ENCODE peak calls at places on chromosomes 4 and X, in five cellular contexts. One of them, this sample, is unnamed.

GRCh38 chrX:9048801-9049200 is 14.9 kb upstream of the FAM9B start:
- DNase-seq in IMR-90: no peak
- DNase-seq in K562: no peak
- DNase-seq in A549: no peak
- DNase-seq in SK-N-SH: no peak
- DNase-seq in this sample: no peak

GRCh38 chrX:50813843-50814661 is at the start of gene SHROOM4:
- DNase-seq in IMR-90: peak; percentile 58
- DNase-seq in K562: no peak
- DNase-seq in SK-N-SH: peak; percentile 30
- DNase-seq in A549: no peak
- DNase-seq in this sample: peak; percentile 50

GRCh38 chrX:68684919-68685304 is 37.4 kb downstream of the STARD8 start:
- DNase-seq in A549: no peak
- DNase-seq in K562: no peak
- DNase-seq in IMR-90: no peak
- DNase-seq in SK-N-SH: no peak
- DNase-seq in this sample: no peak

GRCh38 chr4:121554377-121554776 is 142.4 kb downstream of the ANXA5 start:
- DNase-seq in A549: no peak
- DNase-seq in K562: no peak
- DNase-seq in IMR-90: no peak
- DNase-seq in SK-N-SH: no peak
- DNase-seq in this sample: no peak

GRCh38 chr4:134072137-134072536 is 129.5 kb downstream of the PABPC4L start:
- DNase-seq in K562: no peak
- DNase-seq in IMR-90: no peak
- DNase-seq in A549: no peak
- DNase-seq in SK-N-SH: no peak
- DNase-seq in this sample: no peak

GRCh38 chr4:119865389-119865788 is 201.3 kb downstream of the MAD2L1 start:
- DNase-seq in SK-N-SH: no peak
- DNase-seq in A549: no peak
- DNase-seq in IMR-90: no peak
- DNase-seq in K562: no peak
- DNase-seq in this sample: no peak

GRCh38 chrX:133608406-133608805 is 193.1 kb upstream of the GPC4 start:
- DNase-seq in A549: no peak
- DNase-seq in IMR-90: peak; percentile 2
- DNase-seq in SK-N-SH: no peak
- DNase-seq in K562: no peak
- DNase-seq in this sample: no peak

GRCh38 chr4:86891785-86892638 is at the start of gene C4orf36:
- DNase-seq in K562: peak; percentile 46
- DNase-seq in A549: peak; percentile 76
- DNase-seq in SK-N-SH: peak; percentile 87
- DNase-seq in IMR-90: peak; percentile 18
- DNase-seq in this sample: peak; percentile 47

GRCh38 chr4:169397762-169398161 is 127.0 kb upstream of the SH3RF1 start:
- DNase-seq in SK-N-SH: no peak
- DNase-seq in IMR-90: peak; percentile 74
- DNase-seq in A549: no peak
- DNase-seq in K562: no peak
- DNase-seq in this sample: no peak

GRCh38 chr4:107183155-107183774 is 147.2 kb upstream of the DKK2 start:
- DNase-seq in A549: peak; percentile 52
- DNase-seq in K562: peak; percentile 46
- DNase-seq in SK-N-SH: peak; percentile 44
- DNase-seq in IMR-90: peak; percentile 58
- DNase-seq in this sample: no peak

GRCh38 chr4:52824603-52825310 is 37.4 kb upstream of the RASL11B start:
- DNase-seq in K562: no peak
- DNase-seq in A549: no peak
- DNase-seq in SK-N-SH: peak; percentile 50
- DNase-seq in IMR-90: peak; percentile 85
- DNase-seq in this sample: no peak

GRCh38 chr4:10655968-10656367 is 28.6 kb downstream of the CLNK start:
- DNase-seq in K562: no peak
- DNase-seq in IMR-90: peak; percentile 88
- DNase-seq in SK-N-SH: no peak
- DNase-seq in A549: no peak
- DNase-seq in this sample: no peak

GRCh38 chr4:2245787-2246275 is 3.9 kb upstream of the HAUS3 start:
- DNase-seq in SK-N-SH: no peak
- DNase-seq in A549: no peak
- DNase-seq in IMR-90: no peak
- DNase-seq in K562: no peak
- DNase-seq in this sample: no peak

GRCh38 chrX:41737065-41737464 is 13.1 kb downstream of the GPR82 start:
- DNase-seq in IMR-90: no peak
- DNase-seq in A549: no peak
- DNase-seq in SK-N-SH: no peak
- DNase-seq in K562: peak; percentile 6
- DNase-seq in this sample: no peak

GRCh38 chr4:123896446-123897071 is 500.0 kb downstream of the SPRY1 start:
- DNase-seq in IMR-90: no peak
- DNase-seq in SK-N-SH: no peak
- DNase-seq in A549: no peak
- DNase-seq in K562: no peak
- DNase-seq in this sample: no peak

GRCh38 chr4:151804821-151805220 is 44.0 kb upstream of the GATB start:
- DNase-seq in SK-N-SH: no peak
- DNase-seq in K562: no peak
- DNase-seq in IMR-90: peak; percentile 21
- DNase-seq in A549: no peak
- DNase-seq in this sample: no peak

GRCh38 chr4:53800741-53801140 is 209.5 kb upstream of the LNX1 start:
- DNase-seq in IMR-90: no peak
- DNase-seq in A549: no peak
- DNase-seq in SK-N-SH: no peak
- DNase-seq in K562: no peak
- DNase-seq in this sample: no peak

GRCh38 chr4:43251760-43252317 is 359.3 kb downstream of the GRXCR1 start:
- DNase-seq in K562: no peak
- DNase-seq in IMR-90: peak; percentile 15
- DNase-seq in A549: no peak
- DNase-seq in SK-N-SH: no peak
- DNase-seq in this sample: no peak

GRCh38 chr4:110977554-110977953 is 354.7 kb upstream of the PITX2 start:
- DNase-seq in SK-N-SH: no peak
- DNase-seq in K562: no peak
- DNase-seq in A549: no peak
- DNase-seq in IMR-90: no peak
- DNase-seq in this sample: no peak

GRCh38 chr4:152937535-152938236 is 1.6 kb downstream of the FHDC1 start:
- DNase-seq in A549: peak; percentile 14
- DNase-seq in IMR-90: peak; percentile 21
- DNase-seq in K562: peak; percentile 88
- DNase-seq in SK-N-SH: peak; percentile 78
- DNase-seq in this sample: peak; percentile 63

GRCh38 chr4:41318839-41319530 is 62.3 kb downstream of the UCHL1 start:
- DNase-seq in K562: no peak
- DNase-seq in A549: peak; percentile 80
- DNase-seq in IMR-90: no peak
- DNase-seq in SK-N-SH: no peak
- DNase-seq in this sample: no peak

GRCh38 chrX:13064599-13065143 is 20.3 kb upstream of the FAM9C start:
- DNase-seq in K562: no peak
- DNase-seq in SK-N-SH: no peak
- DNase-seq in IMR-90: peak; percentile 46
- DNase-seq in A549: peak; percentile 79
- DNase-seq in this sample: no peak

GRCh38 chr4:152587127-152587526 is 51.2 kb upstream of the FBXW7 start:
- DNase-seq in K562: no peak
- DNase-seq in IMR-90: no peak
- DNase-seq in A549: no peak
- DNase-seq in SK-N-SH: no peak
- DNase-seq in this sample: no peak

GRCh38 chr4:64713256-64713840 is 304.1 kb upstream of the TECRL start:
- DNase-seq in IMR-90: peak; percentile 4
- DNase-seq in K562: peak; percentile 10
- DNase-seq in A549: peak; percentile 28
- DNase-seq in SK-N-SH: peak; percentile 9
- DNase-seq in this sample: no peak

GRCh38 chr4:94290245-94290644 is 52.4 kb downstream of the HPGDS start:
- DNase-seq in SK-N-SH: no peak
- DNase-seq in K562: no peak
- DNase-seq in IMR-90: no peak
- DNase-seq in A549: peak; percentile 2
- DNase-seq in this sample: no peak

GRCh38 chrX:13373807-13374187 is 53.9 kb upstream of the ATXN3L start:
- DNase-seq in SK-N-SH: no peak
- DNase-seq in K562: no peak
- DNase-seq in A549: no peak
- DNase-seq in IMR-90: peak; percentile 82
- DNase-seq in this sample: no peak

GRCh38 chrX:109199726-109200125 is 282.2 kb downstream of the GUCY2F start:
- DNase-seq in IMR-90: no peak
- DNase-seq in A549: no peak
- DNase-seq in K562: no peak
- DNase-seq in SK-N-SH: no peak
- DNase-seq in this sample: no peak

GRCh38 chr4:153513596-153513995 is 47.4 kb downstream of the TMEM131L start:
- DNase-seq in A549: peak; percentile 5
- DNase-seq in K562: no peak
- DNase-seq in IMR-90: peak; percentile 74
- DNase-seq in SK-N-SH: no peak
- DNase-seq in this sample: no peak

GRCh38 chrX:34891391-34891790 is 51.2 kb upstream of the FAM47B start:
- DNase-seq in IMR-90: no peak
- DNase-seq in K562: no peak
- DNase-seq in A549: no peak
- DNase-seq in SK-N-SH: no peak
- DNase-seq in this sample: no peak

GRCh38 chr4:93764647-93765246 is 63.8 kb upstream of the ATOH1 start:
- DNase-seq in SK-N-SH: peak; percentile 33
- DNase-seq in K562: peak; percentile 24
- DNase-seq in IMR-90: peak; percentile 44
- DNase-seq in A549: peak; percentile 40
- DNase-seq in this sample: no peak

GRCh38 chr4:54099287-54099958 is 540 bp upstream of the GSX2 start:
- DNase-seq in IMR-90: no peak
- DNase-seq in SK-N-SH: no peak
- DNase-seq in A549: no peak
- DNase-seq in K562: no peak
- DNase-seq in this sample: no peak

GRCh38 chr4:41280010-41280409 is 23.3 kb downstream of the UCHL1 start:
- DNase-seq in K562: no peak
- DNase-seq in A549: no peak
- DNase-seq in SK-N-SH: no peak
- DNase-seq in IMR-90: peak; percentile 28
- DNase-seq in this sample: no peak

GRCh38 chr4:47704693-47705325 is 133.1 kb downstream of the CORIN start:
- DNase-seq in IMR-90: peak; percentile 37
- DNase-seq in K562: no peak
- DNase-seq in SK-N-SH: peak; percentile 58
- DNase-seq in A549: peak; percentile 30
- DNase-seq in this sample: peak; percentile 19

GRCh38 chr4:113555868-113556267 is 205.7 kb downstream of the CAMK2D start:
- DNase-seq in IMR-90: no peak
- DNase-seq in K562: no peak
- DNase-seq in SK-N-SH: no peak
- DNase-seq in A549: no peak
- DNase-seq in this sample: no peak

GRCh38 chr4:20832821-20833220 is 132.6 kb downstream of the PACRGL start:
- DNase-seq in K562: no peak
- DNase-seq in IMR-90: peak; percentile 0
- DNase-seq in SK-N-SH: no peak
- DNase-seq in A549: no peak
- DNase-seq in this sample: no peak

GRCh38 chrX:55522577-55523254 is 33.1 kb upstream of the USP51 start:
- DNase-seq in SK-N-SH: no peak
- DNase-seq in K562: no peak
- DNase-seq in IMR-90: no peak
- DNase-seq in A549: no peak
- DNase-seq in this sample: no peak
- TF ChIP-seq USF2 in SK-N-SH: no peak
- TF ChIP-seq USF2 in K562: no peak
- TF ChIP-seq USF2 in IMR-90: no peak
- TF ChIP-seq USF2 in A549: no peak
- TF ChIP-seq USF2 in this sample: no peak

GRCh38 chr4:182884046-182884445 is 33.1 kb downstream of the DCTD start:
- DNase-seq in A549: no peak
- DNase-seq in SK-N-SH: no peak
- DNase-seq in K562: no peak
- DNase-seq in IMR-90: no peak
- DNase-seq in this sample: no peak

GRCh38 chr4:182886768-182887167 is 30.4 kb downstream of the DCTD start:
- DNase-seq in A549: no peak
- DNase-seq in IMR-90: no peak
- DNase-seq in SK-N-SH: no peak
- DNase-seq in K562: no peak
- DNase-seq in this sample: no peak

GRCh38 chr4:182885022-182885737 is 32.0 kb downstream of the DCTD start:
- DNase-seq in A549: peak; percentile 3
- DNase-seq in K562: no peak
- DNase-seq in IMR-90: no peak
- DNase-seq in SK-N-SH: no peak
- DNase-seq in this sample: no peak

GRCh38 chr4:182883351-182883750 is 33.8 kb downstream of the DCTD start:
- DNase-seq in A549: no peak
- DNase-seq in SK-N-SH: no peak
- DNase-seq in IMR-90: no peak
- DNase-seq in K562: no peak
- DNase-seq in this sample: no peak

GRCh38 chr4:182885738-182886077 is 31.5 kb downstream of the DCTD start:
- DNase-seq in IMR-90: peak; percentile 25
- DNase-seq in A549: no peak
- DNase-seq in SK-N-SH: no peak
- DNase-seq in K562: no peak
- DNase-seq in this sample: no peak
- TF ChIP-seq USF2 in IMR-90: no peak
- TF ChIP-seq USF2 in A549: no peak
- TF ChIP-seq USF2 in SK-N-SH: no peak
- TF ChIP-seq USF2 in K562: no peak
- TF ChIP-seq USF2 in this sample: no peak

DNA sequence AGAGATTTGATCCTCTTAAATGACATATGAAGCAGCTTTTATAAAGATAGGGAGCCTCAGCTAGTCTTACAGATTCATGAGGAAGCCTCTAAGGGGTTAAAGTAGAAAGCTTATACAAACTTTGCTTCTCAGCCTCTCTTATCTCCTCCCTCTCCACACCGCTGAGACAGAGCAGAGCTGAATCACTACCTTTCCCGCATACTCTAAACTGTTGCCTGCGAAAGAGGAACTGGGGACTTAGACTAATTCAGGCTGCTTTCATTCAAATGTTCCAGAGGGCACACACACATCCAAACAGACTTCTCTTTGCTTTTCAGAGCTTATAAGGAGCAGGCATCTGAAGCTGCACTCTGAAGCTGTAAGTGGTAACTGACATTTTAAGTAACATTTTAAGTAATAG is at the start of gene SERTM2:
- DNase-seq in K562: no peak
- DNase-seq in SK-N-SH: peak; percentile 7
- DNase-seq in IMR-90: peak; percentile 4
- DNase-seq in A549: no peak
- DNase-seq in this sample: no peak
- TF ChIP-seq USF2 in K562: no peak
- TF ChIP-seq USF2 in SK-N-SH: no peak
- TF ChIP-seq USF2 in IMR-90: no peak
- TF ChIP-seq USF2 in A549: no peak
- TF ChIP-seq USF2 in this sample: no peak

GRCh38 chr4:126604273-126604867 is 1028.4 kb upstream of the INTU start:
- DNase-seq in IMR-90: peak; percentile 61
- DNase-seq in SK-N-SH: peak; percentile 53
- DNase-seq in A549: peak; percentile 30
- DNase-seq in K562: peak; percentile 38
- DNase-seq in this sample: no peak
- TF ChIP-seq USF2 in IMR-90: no peak
- TF ChIP-seq USF2 in SK-N-SH: no peak
- TF ChIP-seq USF2 in A549: no peak
- TF ChIP-seq USF2 in K562: no peak
- TF ChIP-seq USF2 in this sample: no peak